ENCODE peak calls at places on chromosome 2, in five cellular contexts. One of them, this sample, is unnamed.

GRCh38 chr2:196566969-196567666 is 72.4 kb upstream of the CCDC150 start:
- DNase-seq in iris pigment epithelial cell: no peak
- DNase-seq in cardiac fibroblast: peak
- DNase-seq in germinal center: no peak
- DNase-seq in glutamatergic neuron: no peak
- DNase-seq in this sample: no peak

GRCh38 chr2:191670076-191670475 is 7.9 kb upstream of the NABP1 start:
- DNase-seq in iris pigment epithelial cell: no peak
- DNase-seq in cardiac fibroblast: no peak
- DNase-seq in germinal center: no peak
- DNase-seq in glutamatergic neuron: no peak
- DNase-seq in this sample: no peak

GRCh38 chr2:27264253-27264752 is 1.5 kb upstream of the SLC30A3 start:
- DNase-seq in iris pigment epithelial cell: no peak
- DNase-seq in cardiac fibroblast: no peak
- DNase-seq in germinal center: peak
- DNase-seq in glutamatergic neuron: no peak
- DNase-seq in this sample: no peak

GRCh38 chr2:157463002-157463401 is 19.1 kb upstream of the CYTIP start:
- DNase-seq in iris pigment epithelial cell: no peak
- DNase-seq in cardiac fibroblast: no peak
- DNase-seq in germinal center: no peak
- DNase-seq in glutamatergic neuron: no peak
- DNase-seq in this sample: no peak

GRCh38 chr2:176471949-176472348 is 202.7 kb downstream of the MTX2 start:
- DNase-seq in iris pigment epithelial cell: no peak
- DNase-seq in cardiac fibroblast: no peak
- DNase-seq in germinal center: no peak
- DNase-seq in glutamatergic neuron: no peak
- DNase-seq in this sample: no peak

GRCh38 chr2:53018830-53019425 is 748.7 kb upstream of the CHAC2 start:
- DNase-seq in iris pigment epithelial cell: peak
- DNase-seq in cardiac fibroblast: peak
- DNase-seq in germinal center: no peak
- DNase-seq in glutamatergic neuron: no peak
- DNase-seq in this sample: no peak

GRCh38 chr2:100244881-100245605 is 77.3 kb downstream of the LONRF2 start:
- DNase-seq in iris pigment epithelial cell: peak
- DNase-seq in cardiac fibroblast: peak
- DNase-seq in germinal center: no peak
- DNase-seq in glutamatergic neuron: no peak
- DNase-seq in this sample: no peak

GRCh38 chr2:47119001-47119400 is 36.1 kb downstream of the STPG4 start:
- DNase-seq in iris pigment epithelial cell: peak
- DNase-seq in cardiac fibroblast: peak
- DNase-seq in germinal center: no peak
- DNase-seq in glutamatergic neuron: no peak
- DNase-seq in this sample: peak

GRCh38 chr2:20488136-20488705 is 41.3 kb downstream of the RHOB start:
- DNase-seq in iris pigment epithelial cell: no peak
- DNase-seq in cardiac fibroblast: no peak
- DNase-seq in germinal center: no peak
- DNase-seq in glutamatergic neuron: no peak
- DNase-seq in this sample: peak

GRCh38 chr2:25323612-25324189 is 18.0 kb downstream of the DNMT3A start:
- DNase-seq in iris pigment epithelial cell: no peak
- DNase-seq in cardiac fibroblast: no peak
- DNase-seq in germinal center: no peak
- DNase-seq in glutamatergic neuron: no peak
- DNase-seq in this sample: no peak

GRCh38 chr2:33372940-33373553 is 103.4 kb upstream of the RASGRP3 start:
- DNase-seq in iris pigment epithelial cell: peak
- DNase-seq in cardiac fibroblast: peak
- DNase-seq in germinal center: peak
- DNase-seq in glutamatergic neuron: no peak
- DNase-seq in this sample: peak

GRCh38 chr2:56741601-56742102 is 557.9 kb downstream of the CCDC85A start:
- DNase-seq in iris pigment epithelial cell: peak
- DNase-seq in cardiac fibroblast: peak
- DNase-seq in germinal center: no peak
- DNase-seq in glutamatergic neuron: peak
- DNase-seq in this sample: no peak

GRCh38 chr2:190446750-190447516 is 38.8 kb downstream of the MFSD6 start:
- DNase-seq in iris pigment epithelial cell: no peak
- DNase-seq in cardiac fibroblast: no peak
- DNase-seq in germinal center: no peak
- DNase-seq in glutamatergic neuron: no peak
- DNase-seq in this sample: no peak

GRCh38 chr2:43943809-43944452 is 51.9 kb downstream of the LRPPRC start:
- DNase-seq in iris pigment epithelial cell: no peak
- DNase-seq in cardiac fibroblast: no peak
- DNase-seq in germinal center: no peak
- DNase-seq in glutamatergic neuron: no peak
- DNase-seq in this sample: no peak

GRCh38 chr2:43458002-43458628 is 137.7 kb downstream of the THADA start:
- DNase-seq in iris pigment epithelial cell: peak
- DNase-seq in cardiac fibroblast: peak
- DNase-seq in germinal center: no peak
- DNase-seq in glutamatergic neuron: no peak
- DNase-seq in this sample: no peak

GRCh38 chr2:230775737-230776136 is 63.1 kb downstream of the CAB39 start:
- DNase-seq in iris pigment epithelial cell: no peak
- DNase-seq in cardiac fibroblast: no peak
- DNase-seq in germinal center: no peak
- DNase-seq in glutamatergic neuron: no peak
- DNase-seq in this sample: no peak

GRCh38 chr2:225274751-225275150 is 124.8 kb upstream of the NYAP2 start:
- DNase-seq in iris pigment epithelial cell: peak
- DNase-seq in cardiac fibroblast: peak
- DNase-seq in germinal center: no peak
- DNase-seq in glutamatergic neuron: no peak
- DNase-seq in this sample: peak

GRCh38 chr2:120546077-120546864 is 189.4 kb upstream of the GLI2 start:
- DNase-seq in iris pigment epithelial cell: peak
- DNase-seq in cardiac fibroblast: peak
- DNase-seq in germinal center: no peak
- DNase-seq in glutamatergic neuron: no peak
- DNase-seq in this sample: no peak

GRCh38 chr2:240733803-240734495 is 42.3 kb downstream of the AQP12A start:
- DNase-seq in iris pigment epithelial cell: peak
- DNase-seq in cardiac fibroblast: no peak
- DNase-seq in germinal center: no peak
- DNase-seq in glutamatergic neuron: no peak
- DNase-seq in this sample: peak

GRCh38 chr2:183026424-183026823 is 11.8 kb downstream of the NCKAP1 start:
- DNase-seq in iris pigment epithelial cell: no peak
- DNase-seq in cardiac fibroblast: no peak
- DNase-seq in germinal center: no peak
- DNase-seq in glutamatergic neuron: no peak
- DNase-seq in this sample: no peak

GRCh38 chr2:216107760-216108159 is 1.4 kb upstream of the XRCC5 start:
- DNase-seq in iris pigment epithelial cell: no peak
- DNase-seq in cardiac fibroblast: no peak
- DNase-seq in germinal center: no peak
- DNase-seq in glutamatergic neuron: peak
- DNase-seq in this sample: no peak

GRCh38 chr2:168461178-168461941 is 5.3 kb downstream of the CERS6 start:
- DNase-seq in iris pigment epithelial cell: no peak
- DNase-seq in cardiac fibroblast: no peak
- DNase-seq in germinal center: no peak
- DNase-seq in glutamatergic neuron: no peak
- DNase-seq in this sample: no peak

GRCh38 chr2:163338270-163338669 is 397.5 kb downstream of the FIGN start:
- DNase-seq in iris pigment epithelial cell: no peak
- DNase-seq in cardiac fibroblast: no peak
- DNase-seq in germinal center: no peak
- DNase-seq in glutamatergic neuron: no peak
- DNase-seq in this sample: no peak

GRCh38 chr2:19932928-19933327 is 31.1 kb upstream of the TTC32 start:
- DNase-seq in iris pigment epithelial cell: no peak
- DNase-seq in cardiac fibroblast: no peak
- DNase-seq in germinal center: no peak
- DNase-seq in glutamatergic neuron: no peak
- DNase-seq in this sample: no peak

GRCh38 chr2:26982102-26982742 is 11.8 kb downstream of the MAPRE3 start:
- DNase-seq in iris pigment epithelial cell: peak
- DNase-seq in cardiac fibroblast: peak
- DNase-seq in germinal center: peak
- DNase-seq in glutamatergic neuron: peak
- DNase-seq in this sample: peak

GRCh38 chr2:66440692-66441091 is 5.8 kb downstream of the MEIS1 start:
- DNase-seq in iris pigment epithelial cell: no peak
- DNase-seq in cardiac fibroblast: peak
- DNase-seq in germinal center: no peak
- DNase-seq in glutamatergic neuron: no peak
- DNase-seq in this sample: no peak

GRCh38 chr2:37721219-37721600 is 49.8 kb upstream of the CDC42EP3 start:
- DNase-seq in iris pigment epithelial cell: no peak
- DNase-seq in cardiac fibroblast: no peak
- DNase-seq in germinal center: no peak
- DNase-seq in glutamatergic neuron: no peak
- DNase-seq in this sample: no peak

GRCh38 chr2:228649876-228650275 is 468.4 kb upstream of the SPHKAP start:
- DNase-seq in iris pigment epithelial cell: no peak
- DNase-seq in cardiac fibroblast: no peak
- DNase-seq in germinal center: no peak
- DNase-seq in glutamatergic neuron: no peak
- DNase-seq in this sample: peak

GRCh38 chr2:103196834-103197233 is 435.0 kb downstream of the TMEM182 start:
- DNase-seq in iris pigment epithelial cell: no peak
- DNase-seq in cardiac fibroblast: no peak
- DNase-seq in germinal center: no peak
- DNase-seq in glutamatergic neuron: no peak
- DNase-seq in this sample: no peak

GRCh38 chr2:196607073-196607472 is 32.4 kb upstream of the CCDC150 start:
- DNase-seq in iris pigment epithelial cell: peak
- DNase-seq in cardiac fibroblast: peak
- DNase-seq in germinal center: no peak
- DNase-seq in glutamatergic neuron: no peak
- DNase-seq in this sample: no peak

GRCh38 chr2:191714925-191715324 is 37.0 kb downstream of the NABP1 start:
- DNase-seq in iris pigment epithelial cell: no peak
- DNase-seq in cardiac fibroblast: no peak
- DNase-seq in germinal center: no peak
- DNase-seq in glutamatergic neuron: peak
- DNase-seq in this sample: no peak

GRCh38 chr2:116142828-116143227 is 1671.7 kb upstream of the DDX18 start:
- DNase-seq in iris pigment epithelial cell: no peak
- DNase-seq in cardiac fibroblast: no peak
- DNase-seq in germinal center: no peak
- DNase-seq in glutamatergic neuron: no peak
- DNase-seq in this sample: no peak

GRCh38 chr2:167715932-167716331 is 531.5 kb downstream of the STK39 start:
- DNase-seq in iris pigment epithelial cell: no peak
- DNase-seq in cardiac fibroblast: no peak
- DNase-seq in germinal center: no peak
- DNase-seq in glutamatergic neuron: no peak
- DNase-seq in this sample: no peak

GRCh38 chr2:120893874-120894584 is 158.4 kb downstream of the GLI2 start:
- DNase-seq in iris pigment epithelial cell: no peak
- DNase-seq in cardiac fibroblast: no peak
- DNase-seq in germinal center: no peak
- DNase-seq in glutamatergic neuron: peak
- DNase-seq in this sample: no peak

GRCh38 chr2:43178602-43179542 is 47.5 kb downstream of the ZFP36L2 start:
- DNase-seq in iris pigment epithelial cell: peak
- DNase-seq in cardiac fibroblast: peak
- DNase-seq in germinal center: no peak
- DNase-seq in glutamatergic neuron: no peak
- DNase-seq in this sample: no peak

GRCh38 chr2:37436324-37436723 is 91.9 kb downstream of the QPCT start:
- DNase-seq in iris pigment epithelial cell: peak
- DNase-seq in cardiac fibroblast: peak
- DNase-seq in germinal center: no peak
- DNase-seq in glutamatergic neuron: no peak
- DNase-seq in this sample: peak

GRCh38 chr2:43105586-43106562 is 120.5 kb downstream of the ZFP36L2 start:
- DNase-seq in iris pigment epithelial cell: peak
- DNase-seq in cardiac fibroblast: peak
- DNase-seq in germinal center: peak
- DNase-seq in glutamatergic neuron: no peak
- DNase-seq in this sample: peak

GRCh38 chr2:96144481-96145027 is 686 bp downstream of the DUSP2 start:
- DNase-seq in iris pigment epithelial cell: no peak
- DNase-seq in cardiac fibroblast: no peak
- DNase-seq in germinal center: peak
- DNase-seq in glutamatergic neuron: no peak
- DNase-seq in this sample: peak